ENCODE peak calls at places on chromosome 11, in nine cellular contexts. A, J, T, U, V, B, Q, O and H are unnamed samples.

GRCh38 chr11:57641011-57641410 is 8.7 kb downstream of the YPEL4 start:
- DNase-seq in Q (no peak), B (peak; percentile 62), O (peak; percentile 51), A (peak; percentile 30), U (peak; percentile 20), J (no peak), V (no peak), T (peak; percentile 48), H (no peak)

GRCh38 chr11:43576834-43577521 is 103.6 kb upstream of the HSD17B12 start:
- DNase-seq in A (peak; percentile 42), T (peak; percentile 60), J (peak; percentile 35), Q (no peak), V (peak; percentile 55), B (peak; percentile 73), O (peak; percentile 62), U (no peak), H (no peak)

GRCh38 chr11:132715041-132715440 is 817.3 kb downstream of the OPCML start:
- DNase-seq in U (no peak), V (peak; percentile 3), O (peak; percentile 7), J (no peak), T (no peak), Q (no peak), A (no peak), B (no peak), H (no peak)

GRCh38 chr11:19846654-19847330 is 134.2 kb downstream of the NAV2 start:
- DNase-seq in Q (no peak), A (peak; percentile 34), J (peak; percentile 45), T (no peak), U (no peak), V (peak; percentile 59), B (no peak), O (peak; percentile 65), H (no peak)

GRCh38 chr11:110046759-110047386 is 46.3 kb upstream of the ZC3H12C start:
- DNase-seq in V (no peak), T (no peak), Q (no peak), O (no peak), U (no peak), B (no peak), A (no peak), J (no peak), H (no peak)

GRCh38 chr11:64250875-64251721 is at the start of gene PLCB3:
- DNase-seq in T (peak; percentile 96), J (peak; percentile 52), V (peak; percentile 38), Q (no peak), U (peak; percentile 55), B (no peak), A (peak; percentile 53), O (peak; percentile 58), H (no peak)

GRCh38 chr11:63841554-63841953 is 2.6 kb downstream of the MARK2 start:
- DNase-seq in J (no peak), O (peak; percentile 28), V (no peak), B (no peak), Q (no peak), U (no peak), A (no peak), T (no peak), H (no peak)

GRCh38 chr11:47946682-47947575 is 33.4 kb upstream of the PTPRJ start:
- DNase-seq in J (peak; percentile 48), Q (peak; percentile 87), A (peak; percentile 92), V (peak; percentile 93), U (peak; percentile 86), B (peak; percentile 68), O (peak; percentile 97), T (no peak), H (no peak)

GRCh38 chr11:34466802-34467488 is 28.2 kb downstream of the CAT start:
- DNase-seq in T (no peak), Q (no peak), V (peak; percentile 6), U (no peak), O (no peak), B (no peak), J (no peak), A (no peak), H (no peak)

GRCh38 chr11:3623126-3623525 is 18.7 kb downstream of the ART5 start:
- DNase-seq in O (no peak), J (no peak), A (no peak), T (no peak), V (no peak), B (no peak), Q (no peak), U (no peak), H (no peak)

GRCh38 chr11:110121204-110121603 is 28.0 kb downstream of the ZC3H12C start:
- DNase-seq in Q (no peak), T (no peak), U (no peak), V (peak; percentile 80), A (peak; percentile 45), B (no peak), O (peak; percentile 77), J (no peak), H (no peak)

GRCh38 chr11:59206635-59207034 is 6.1 kb downstream of the MPEG1 start:
- DNase-seq in U (no peak), O (peak; percentile 50), T (no peak), B (no peak), A (peak; percentile 31), J (no peak), V (peak; percentile 38), Q (no peak), H (no peak)

GRCh38 chr11:118145285-118146227 is 7.1 kb downstream of the SCN4B start:
- DNase-seq in A (peak; percentile 55), T (peak; percentile 97), U (peak; percentile 81), O (peak; percentile 72), B (peak; percentile 88), Q (peak; percentile 80), J (peak; percentile 87), V (peak; percentile 52), H (peak; percentile 38)

GRCh38 chr11:118998822-118999221 is 884 bp downstream of the CENATAC start:
- DNase-seq in A (peak; percentile 56), O (peak; percentile 65), Q (no peak), U (no peak), J (no peak), T (no peak), V (peak; percentile 39), B (no peak), H (no peak)

DNA sequence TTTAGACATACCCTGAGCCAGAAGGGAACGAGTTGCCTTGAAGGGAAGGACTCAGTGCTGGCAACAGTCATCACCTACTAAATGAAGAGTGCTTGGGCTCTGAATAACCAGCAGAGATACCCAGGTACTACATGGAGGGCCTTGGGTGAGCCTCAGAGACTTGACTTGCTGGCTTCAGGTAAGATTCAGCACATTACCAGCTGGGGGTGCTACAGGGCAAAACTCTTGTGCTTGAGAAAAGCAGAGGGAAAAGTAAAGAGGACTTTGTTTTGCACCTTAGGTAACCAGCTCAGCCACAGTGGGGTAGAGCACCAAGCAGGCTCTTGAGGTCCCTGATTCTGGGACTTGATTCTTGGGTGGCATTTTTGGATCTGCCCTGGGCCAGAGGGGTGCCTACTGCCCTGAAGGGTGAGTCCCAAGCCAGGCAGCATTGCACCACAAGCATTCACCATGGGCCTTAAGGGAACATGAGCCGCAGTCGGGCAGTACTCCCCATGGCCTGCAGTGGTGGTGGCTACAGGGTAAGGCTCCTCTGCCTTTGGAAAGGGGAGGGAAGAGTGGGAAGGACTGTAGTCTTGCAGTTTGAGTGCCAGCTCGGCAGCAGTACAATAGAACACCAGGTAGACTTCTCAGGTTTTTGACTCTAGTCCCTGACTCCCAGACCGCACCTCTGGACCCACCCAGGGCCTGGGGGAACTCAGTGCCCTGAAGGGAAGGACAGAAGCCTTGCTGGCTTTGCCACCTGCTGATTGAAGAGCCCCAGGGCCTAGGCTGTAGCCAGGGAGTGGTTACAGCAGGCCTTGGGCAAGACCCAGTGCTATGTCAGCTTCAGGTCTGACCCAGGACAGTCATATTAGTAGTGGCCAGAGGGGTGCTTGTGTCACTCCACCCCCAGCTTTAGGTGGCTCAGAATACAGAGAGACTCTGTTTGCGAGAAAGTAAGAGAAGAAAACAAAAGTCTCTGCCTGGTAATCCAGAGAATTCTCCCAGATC is 22.7 kb upstream of the PLEKHA7 start:
- DNase-seq in Q (no peak), B (no peak), J (no peak), T (no peak), V (no peak), A (no peak), O (no peak), U (no peak), H (no peak)
- TF ChIP-seq CTCF in Q (no peak), B (no peak), J (no peak), T (peak; percentile 34), V (no peak), A (peak; percentile 25), O (peak; percentile 8), U (no peak), H (peak; percentile 36)

GRCh38 chr11:111982019-111982464 is 43.2 kb upstream of the DLAT start:
- DNase-seq in O (peak; percentile 58), U (peak; percentile 37), B (no peak), A (peak; percentile 34), V (peak; percentile 39), J (no peak), T (peak; percentile 72), Q (no peak), H (peak; percentile 35)
- TF ChIP-seq CTCF in O (peak; percentile 68), U (peak; percentile 70), B (peak; percentile 72), A (peak; percentile 67), V (peak; percentile 39), J (peak; percentile 70), T (peak; percentile 77), Q (peak; percentile 31), H (peak; percentile 84)

DNA sequence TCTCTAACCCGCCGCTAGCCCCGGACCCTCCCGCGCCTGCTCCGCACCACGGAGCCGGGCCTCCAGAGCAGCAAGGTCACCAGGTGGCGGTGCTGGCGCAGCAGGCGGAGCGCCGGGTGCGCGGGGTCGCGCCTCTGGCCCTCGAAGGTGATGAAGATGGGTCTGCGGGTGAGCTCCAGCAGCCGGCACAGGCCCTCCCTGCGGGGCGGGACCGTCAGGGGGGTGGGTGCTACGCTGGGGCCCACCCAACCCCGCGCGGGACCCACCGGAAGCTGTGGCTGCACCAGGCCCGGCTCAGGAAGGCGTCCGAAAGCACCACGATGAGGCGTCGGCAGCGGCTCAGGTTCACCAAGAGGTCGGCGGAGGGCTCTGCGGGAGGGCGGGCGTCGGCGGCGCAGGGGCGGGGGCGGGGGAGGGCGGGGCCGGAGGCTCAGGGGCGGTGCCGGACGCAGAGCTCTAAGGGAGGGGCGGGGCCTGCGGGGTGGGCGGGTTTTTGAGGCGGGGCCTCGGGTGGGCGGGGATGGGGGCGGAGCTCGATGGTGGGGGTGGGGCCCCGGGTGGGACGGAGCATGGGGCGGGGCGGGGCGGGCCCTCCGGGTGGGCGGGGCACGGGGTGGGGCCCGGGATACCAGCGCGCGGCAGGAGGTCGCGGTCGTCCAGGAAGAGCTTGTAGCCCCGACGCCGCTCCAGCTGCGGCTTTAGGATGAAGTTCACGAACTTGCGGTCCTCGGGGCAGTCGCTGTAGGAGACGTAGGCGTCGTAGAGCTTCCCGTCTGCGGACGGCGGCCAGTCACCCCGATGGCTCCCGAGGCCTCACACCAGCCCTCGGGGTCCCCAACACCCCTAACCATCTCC is 7.8 kb downstream of the SIGIRR start:
- DNase-seq in U (peak; percentile 85), B (no peak), O (peak; percentile 90), J (peak; percentile 83), T (peak; percentile 95), Q (peak; percentile 79), A (peak; percentile 87), V (peak; percentile 71), H (peak; percentile 76)
- TF ChIP-seq CTCF in U (peak; percentile 15), B (peak; percentile 24), O (peak; percentile 11), J (peak; percentile 39), T (peak; percentile 38), Q (no peak), A (peak; percentile 17), V (no peak), H (peak; percentile 22)

DNA sequence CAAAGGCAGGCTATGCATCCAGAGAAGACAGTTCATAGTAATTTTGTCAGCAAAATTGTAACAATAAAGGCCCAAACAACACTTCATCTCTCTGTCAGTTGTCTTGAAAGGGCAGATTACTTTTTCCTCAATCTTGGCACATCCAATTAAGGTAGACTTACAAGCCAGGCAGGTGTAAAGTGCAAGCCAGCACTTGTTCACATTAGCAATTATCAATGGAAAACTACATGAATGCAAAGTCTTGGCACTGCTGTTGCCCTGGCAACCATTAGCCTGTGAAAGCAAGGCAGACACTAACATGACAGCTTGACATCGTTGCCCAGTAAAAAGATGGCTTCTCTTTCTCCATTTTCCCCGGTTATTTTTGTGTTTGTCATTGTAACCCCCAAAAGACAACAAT is 677.2 kb upstream of the TENM4 start:
- DNase-seq in V (no peak), O (no peak), J (no peak), A (no peak), T (no peak), U (no peak), Q (no peak), B (no peak), H (no peak)
- TF ChIP-seq CTCF in V (no peak), O (no peak), J (no peak), A (no peak), T (no peak), U (no peak), Q (no peak), B (no peak), H (no peak)